ENCODE peak calls at places on chromosomes 6 and 20, in seven cellular contexts. Y is GM23338, E is neural progenitor cell, Z is GM23248, V is PC-3, C is HCT116, N is MM.1S. R is an unnamed sample.

GRCh38 chr6:157613011-157613522 is 210.0 kb upstream of the SNX9 start:
- DNase-seq in Y (no peak), C (peak; percentile 83), Z (peak; percentile 97), V (peak; percentile 86), E (no peak), N (no peak), R (peak; percentile 56)

GRCh38 chr6:140677781-140678528 is 1303.5 kb upstream of the CITED2 start:
- DNase-seq in Y (no peak), E (no peak), Z (no peak), C (no peak), V (no peak), N (no peak), R (no peak)

GRCh38 chr6:31197559-31198305 is 27.2 kb upstream of the POU5F1 start:
- DNase-seq in Z (peak; percentile 91), E (peak; percentile 72), Y (peak; percentile 80), V (peak; percentile 87), C (peak; percentile 66), N (peak; percentile 93), R (peak; percentile 90)

GRCh38 chr20:38168791-38169589 is 3.9 kb upstream of the TGM2 start:
- DNase-seq in E (no peak), C (no peak), Z (peak; percentile 44), Y (no peak), N (no peak), V (peak; percentile 55), R (no peak)

GRCh38 chr6:87899499-87900147 is 148.0 kb upstream of the SPACA1 start:
- DNase-seq in Z (no peak), E (no peak), C (no peak), N (no peak), Y (no peak), V (no peak), R (no peak)

GRCh38 chr20:62808211-62808865 is 3.7 kb downstream of the OGFR start:
- DNase-seq in E (peak; percentile 82), C (no peak), Y (peak; percentile 84), V (peak; percentile 66), N (peak; percentile 52), Z (peak; percentile 72), R (peak; percentile 75)

GRCh38 chr6:111012143-111012452 is 30.3 kb downstream of the RPF2 start:
- DNase-seq in E (no peak), Y (no peak), Z (no peak), V (no peak), C (no peak), N (no peak), R (no peak)

GRCh38 chr6:90516074-90516660 is 70.7 kb downstream of the MAP3K7 start:
- DNase-seq in E (no peak), N (no peak), C (no peak), Y (no peak), Z (no peak), V (no peak), R (no peak)

GRCh38 chr6:137743493-137743892 is 123.6 kb upstream of the TNFAIP3 start:
- DNase-seq in Y (no peak), N (no peak), C (peak; percentile 13), E (no peak), Z (no peak), V (peak; percentile 75), R (no peak)

GRCh38 chr20:64160536-64161495 is 3.4 kb upstream of the MYT1 start:
- DNase-seq in N (no peak), Z (no peak), V (no peak), Y (no peak), E (peak; percentile 67), C (no peak), R (no peak)

GRCh38 chr6:81075974-81076373 is 676.5 kb downstream of the TENT5A start:
- DNase-seq in C (peak; percentile 21), E (peak; percentile 77), N (no peak), Z (peak; percentile 6), Y (peak; percentile 76), V (peak; percentile 9), R (peak; percentile 37)

DNA sequence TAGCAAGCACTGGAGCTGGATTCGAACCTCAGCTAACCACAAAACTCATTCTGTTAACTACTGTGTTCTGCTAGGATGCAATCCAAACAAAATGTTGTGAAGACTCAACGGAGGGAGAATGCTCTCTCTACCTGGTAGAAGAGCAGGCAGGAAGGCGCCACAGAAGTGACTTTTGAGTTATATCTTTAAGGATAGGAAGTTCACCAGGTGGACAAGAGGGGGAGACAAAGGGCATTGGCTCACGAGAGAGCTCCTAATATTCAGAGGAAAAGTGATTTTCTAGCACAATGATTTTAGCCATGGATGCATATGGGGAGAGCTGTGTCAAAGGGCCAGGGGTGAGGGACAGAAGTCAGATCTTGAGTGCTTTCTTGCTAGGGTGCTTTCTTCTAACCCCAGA is 108.4 kb upstream of the MAFB start:
- DNase-seq in Y (peak; percentile 76), N (peak; percentile 27), V (peak; percentile 37), C (peak; percentile 23), Z (peak; percentile 36), E (peak; percentile 38), R (peak; percentile 44)
- TF ChIP-seq EZH2phosphoT487 in Y (no peak), N (no peak), V (no peak), C (no peak), Z (no peak), E (no peak), R (no peak)

GRCh38 chr6:159097256-159097655 is 52.5 kb upstream of the TAGAP start:
- DNase-seq in C (no peak), N (no peak), E (no peak), Y (no peak), Z (no peak), V (no peak), R (no peak)

GRCh38 chr6:159095561-159096095 is 50.8 kb upstream of the TAGAP start:
- DNase-seq in V (no peak), Z (no peak), E (no peak), C (no peak), Y (no peak), N (no peak), R (no peak)

GRCh38 chr6:159093608-159094443 is 49.0 kb upstream of the TAGAP start:
- DNase-seq in C (no peak), Z (no peak), V (no peak), E (no peak), N (no peak), Y (no peak), R (no peak)

GRCh38 chr6:159092631-159093030 is 47.8 kb upstream of the TAGAP start:
- DNase-seq in C (no peak), E (no peak), V (no peak), N (no peak), Y (no peak), Z (peak; percentile 23), R (no peak)

GRCh38 chr6:159094444-159095252 is 49.9 kb upstream of the TAGAP start:
- DNase-seq in E (no peak), Y (no peak), V (no peak), N (no peak), C (no peak), Z (no peak), R (no peak)
- H2AFZ ChIP-seq in E (no peak overlapping the region), Y (peak overlapping the region; percentile 94), V (no peak overlapping the region), N (no peak overlapping the region), C (no peak overlapping the region), Z (no peak overlapping the region), R (no peak overlapping the region)

GRCh38 chr6:143677891-143678737 is at the start of gene PHACTR2:
- DNase-seq in Z (peak; percentile 91), Y (peak; percentile 91), V (peak; percentile 57), E (peak; percentile 96), N (no peak), C (peak; percentile 54), R (peak; percentile 88)
- TF ChIP-seq EZH2 in Z (no peak), Y (no peak), V (no peak), E (no peak), N (no peak), C (no peak), R (no peak)

GRCh38 chr20:44247131-44247571 is at the start of gene GDAP1L1:
- DNase-seq in Y (peak; percentile 89), Z (peak; percentile 24), E (peak; percentile 77), N (no peak), C (no peak), V (no peak), R (peak; percentile 53)
- TF ChIP-seq EZH2phosphoT487 in Y (no peak), Z (no peak), E (no peak), N (no peak), C (no peak), V (no peak), R (no peak)

R was measured in hepatocyte.